ENCODE peak calls at places on chromosomes 1 and 21, in four cellular contexts. One of them, this sample, is unnamed.

GRCh38 chr1:36880155-36881070 is 153.9 kb downstream of the GRIK3 start:
- DNase-seq in cardiac septum: peak
- DNase-seq in tibial artery: peak
- DNase-seq in iris pigment epithelial cell: no peak
- DNase-seq in this sample: no peak

GRCh38 chr1:200306954-200307754 is 102.7 kb downstream of the ZNF281 start:
- DNase-seq in cardiac septum: no peak
- DNase-seq in tibial artery: no peak
- DNase-seq in iris pigment epithelial cell: peak
- DNase-seq in this sample: peak

GRCh38 chr1:111275079-111275478 is 15.6 kb upstream of the CHIA start:
- DNase-seq in cardiac septum: peak
- DNase-seq in tibial artery: peak
- DNase-seq in iris pigment epithelial cell: peak
- DNase-seq in this sample: peak

GRCh38 chr21:41250519-41250918 is 66.1 kb upstream of the FAM3B start:
- DNase-seq in cardiac septum: no peak
- DNase-seq in tibial artery: no peak
- DNase-seq in iris pigment epithelial cell: no peak
- DNase-seq in this sample: peak

GRCh38 chr1:233025156-233025555 is 74.7 kb downstream of the NTPCR start:
- DNase-seq in cardiac septum: no peak
- DNase-seq in tibial artery: no peak
- DNase-seq in iris pigment epithelial cell: peak
- DNase-seq in this sample: peak

GRCh38 chr1:112614460-112615065 is 4.4 kb downstream of the ST7L start:
- DNase-seq in cardiac septum: no peak
- DNase-seq in tibial artery: no peak
- DNase-seq in iris pigment epithelial cell: peak
- DNase-seq in this sample: peak

GRCh38 chr1:234562336-234562735 is 47.6 kb downstream of the IRF2BP2 start:
- DNase-seq in cardiac septum: no peak
- DNase-seq in tibial artery: no peak
- DNase-seq in iris pigment epithelial cell: no peak
- DNase-seq in this sample: no peak

GRCh38 chr1:153192697-153193096 is 10.5 kb upstream of the LELP1 start:
- DNase-seq in cardiac septum: no peak
- DNase-seq in tibial artery: no peak
- DNase-seq in iris pigment epithelial cell: no peak
- DNase-seq in this sample: no peak

GRCh38 chr1:244214009-244214967 is 163.2 kb downstream of the ZBTB18 start:
- DNase-seq in cardiac septum: no peak
- DNase-seq in tibial artery: no peak
- DNase-seq in iris pigment epithelial cell: peak
- DNase-seq in this sample: peak

GRCh38 chr1:94580367-94581115 is 39.0 kb upstream of the F3 start:
- DNase-seq in cardiac septum: no peak
- DNase-seq in tibial artery: no peak
- DNase-seq in iris pigment epithelial cell: peak
- DNase-seq in this sample: no peak

GRCh38 chr1:161706116-161706482 is 930 bp upstream of the FCRLA start:
- DNase-seq in cardiac septum: no peak
- DNase-seq in tibial artery: no peak
- DNase-seq in iris pigment epithelial cell: peak
- DNase-seq in this sample: peak

GRCh38 chr21:31008355-31008754 is 29.9 kb downstream of the KRTAP19-8 start:
- DNase-seq in cardiac septum: no peak
- DNase-seq in tibial artery: no peak
- DNase-seq in iris pigment epithelial cell: no peak
- DNase-seq in this sample: no peak

GRCh38 chr1:174976436-174977107 is 23.2 kb upstream of the CACYBP start:
- DNase-seq in cardiac septum: no peak
- DNase-seq in tibial artery: no peak
- DNase-seq in iris pigment epithelial cell: peak
- DNase-seq in this sample: peak

GRCh38 chr1:51532853-51533252 is 13.8 kb upstream of the EPS15 start:
- DNase-seq in cardiac septum: no peak
- DNase-seq in tibial artery: no peak
- DNase-seq in iris pigment epithelial cell: no peak
- DNase-seq in this sample: no peak

GRCh38 chr1:108327534-108328462 is 83.9 kb upstream of the NBPF4 start:
- DNase-seq in cardiac septum: no peak
- DNase-seq in tibial artery: no peak
- DNase-seq in iris pigment epithelial cell: no peak
- DNase-seq in this sample: no peak

GRCh38 chr1:226820935-226821718 is 49.3 kb upstream of the PSEN2 start:
- DNase-seq in cardiac septum: peak
- DNase-seq in tibial artery: peak
- DNase-seq in iris pigment epithelial cell: peak
- DNase-seq in this sample: peak

GRCh38 chr1:1421147-1421906 is at the start of gene ANKRD65:
- DNase-seq in cardiac septum: no peak
- DNase-seq in tibial artery: no peak
- DNase-seq in iris pigment epithelial cell: no peak
- DNase-seq in this sample: no peak

GRCh38 chr1:118116909-118117308 is 68.1 kb downstream of the SPAG17 start:
- DNase-seq in cardiac septum: no peak
- DNase-seq in tibial artery: no peak
- DNase-seq in iris pigment epithelial cell: no peak
- DNase-seq in this sample: no peak

GRCh38 chr1:203672354-203672753 is 45.7 kb downstream of the ATP2B4 start:
- DNase-seq in cardiac septum: peak
- DNase-seq in tibial artery: peak
- DNase-seq in iris pigment epithelial cell: peak
- DNase-seq in this sample: no peak

GRCh38 chr1:81553503-81553902 is 247.2 kb upstream of the ADGRL2 start:
- DNase-seq in cardiac septum: no peak
- DNase-seq in tibial artery: no peak
- DNase-seq in iris pigment epithelial cell: no peak
- DNase-seq in this sample: no peak

GRCh38 chr1:17922833-17923232 is 167.7 kb downstream of the ACTL8 start:
- DNase-seq in cardiac septum: no peak
- DNase-seq in tibial artery: peak
- DNase-seq in iris pigment epithelial cell: peak
- DNase-seq in this sample: peak

GRCh38 chr1:109785446-109786106 is 21.9 kb upstream of the EPS8L3 start:
- DNase-seq in cardiac septum: peak
- DNase-seq in tibial artery: peak
- DNase-seq in iris pigment epithelial cell: no peak
- DNase-seq in this sample: no peak

GRCh38 chr1:44326821-44327465 is 28.1 kb downstream of the ERI3 start:
- DNase-seq in cardiac septum: no peak
- DNase-seq in tibial artery: no peak
- DNase-seq in iris pigment epithelial cell: no peak
- DNase-seq in this sample: peak